ENCODE peak calls at places on chromosomes 5 and 9, in nine cellular contexts. One of them, this sample, is unnamed.
A peak's percentile ranks its signal among the peaks of the same experiment; 100 is the strongest.

GRCh38 chr9:101478444-101478843 is 42.9 kb upstream of the ALDOB start:
- DNase-seq in cardiac fibroblast: no peak
- DNase-seq in activated T-cell treated with anti-CD3 and anti-CD28 coated beads for 1 hour: no peak
- DNase-seq in DMS 273 treated with DMSO at 0.1 percent for 48 hours: peak; percentile 13
- DNase-seq in neural progenitor cell: no peak
- DNase-seq in activated CD4-positive, alpha-beta T cell treated with anti-CD3 and anti-CD28 coated beads, Interleukin-2, amount 50 U/mL, for 4 hours: no peak
- DNase-seq in SK-MEL-5: peak; percentile 4
- DNase-seq in NCI-H2081: no peak
- DNase-seq in GM12864: no peak
- DNase-seq in this sample: no peak

GRCh38 chr9:135016876-135017275 is 70.6 kb upstream of the OLFM1 start:
- DNase-seq in neural progenitor cell: no peak
- DNase-seq in cardiac fibroblast: no peak
- DNase-seq in NCI-H2081: no peak
- DNase-seq in activated T-cell treated with anti-CD3 and anti-CD28 coated beads for 1 hour: no peak
- DNase-seq in activated CD4-positive, alpha-beta T cell treated with anti-CD3 and anti-CD28 coated beads, Interleukin-2, amount 50 U/mL, for 4 hours: no peak
- DNase-seq in DMS 273 treated with DMSO at 0.1 percent for 48 hours: no peak
- DNase-seq in SK-MEL-5: no peak
- DNase-seq in GM12864: no peak
- DNase-seq in this sample: no peak

GRCh38 chr5:61817472-61818326 is 485.6 kb downstream of the ZSWIM6 start:
- DNase-seq in NCI-H2081: peak; percentile 5
- DNase-seq in DMS 273 treated with DMSO at 0.1 percent for 48 hours: no peak
- DNase-seq in GM12864: no peak
- DNase-seq in activated CD4-positive, alpha-beta T cell treated with anti-CD3 and anti-CD28 coated beads, Interleukin-2, amount 50 U/mL, for 4 hours: no peak
- DNase-seq in activated T-cell treated with anti-CD3 and anti-CD28 coated beads for 1 hour: no peak
- DNase-seq in cardiac fibroblast: peak; percentile 55
- DNase-seq in SK-MEL-5: peak; percentile 72
- DNase-seq in neural progenitor cell: peak; percentile 63
- DNase-seq in this sample: no peak

GRCh38 chr5:15286659-15287058 is 213.3 kb upstream of the FBXL7 start:
- DNase-seq in SK-MEL-5: peak; percentile 30
- DNase-seq in cardiac fibroblast: no peak
- DNase-seq in NCI-H2081: no peak
- DNase-seq in GM12864: no peak
- DNase-seq in DMS 273 treated with DMSO at 0.1 percent for 48 hours: no peak
- DNase-seq in neural progenitor cell: peak; percentile 27
- DNase-seq in activated T-cell treated with anti-CD3 and anti-CD28 coated beads for 1 hour: no peak
- DNase-seq in activated CD4-positive, alpha-beta T cell treated with anti-CD3 and anti-CD28 coated beads, Interleukin-2, amount 50 U/mL, for 4 hours: no peak
- DNase-seq in this sample: no peak

GRCh38 chr9:20405086-20405485 is 217.2 kb downstream of the MLLT3 start:
- DNase-seq in NCI-H2081: no peak
- DNase-seq in cardiac fibroblast: peak; percentile 9
- DNase-seq in activated CD4-positive, alpha-beta T cell treated with anti-CD3 and anti-CD28 coated beads, Interleukin-2, amount 50 U/mL, for 4 hours: no peak
- DNase-seq in GM12864: no peak
- DNase-seq in SK-MEL-5: no peak
- DNase-seq in DMS 273 treated with DMSO at 0.1 percent for 48 hours: no peak
- DNase-seq in neural progenitor cell: no peak
- DNase-seq in activated T-cell treated with anti-CD3 and anti-CD28 coated beads for 1 hour: no peak
- DNase-seq in this sample: no peak

GRCh38 chr9:89879711-89880110 is 274.9 kb downstream of the GADD45G start:
- DNase-seq in activated CD4-positive, alpha-beta T cell treated with anti-CD3 and anti-CD28 coated beads, Interleukin-2, amount 50 U/mL, for 4 hours: no peak
- DNase-seq in SK-MEL-5: no peak
- DNase-seq in cardiac fibroblast: no peak
- DNase-seq in NCI-H2081: no peak
- DNase-seq in neural progenitor cell: no peak
- DNase-seq in activated T-cell treated with anti-CD3 and anti-CD28 coated beads for 1 hour: no peak
- DNase-seq in GM12864: no peak
- DNase-seq in DMS 273 treated with DMSO at 0.1 percent for 48 hours: no peak
- DNase-seq in this sample: no peak

GRCh38 chr9:35937227-35937626 is 20.7 kb downstream of the OR2S2 start:
- DNase-seq in GM12864: no peak
- DNase-seq in DMS 273 treated with DMSO at 0.1 percent for 48 hours: no peak
- DNase-seq in neural progenitor cell: no peak
- DNase-seq in cardiac fibroblast: peak; percentile 72
- DNase-seq in activated CD4-positive, alpha-beta T cell treated with anti-CD3 and anti-CD28 coated beads, Interleukin-2, amount 50 U/mL, for 4 hours: no peak
- DNase-seq in NCI-H2081: no peak
- DNase-seq in SK-MEL-5: no peak
- DNase-seq in activated T-cell treated with anti-CD3 and anti-CD28 coated beads for 1 hour: no peak
- DNase-seq in this sample: no peak

GRCh38 chr5:73522989-73523388 is 24.7 kb downstream of the BTF3 start:
- DNase-seq in neural progenitor cell: no peak
- DNase-seq in activated CD4-positive, alpha-beta T cell treated with anti-CD3 and anti-CD28 coated beads, Interleukin-2, amount 50 U/mL, for 4 hours: no peak
- DNase-seq in NCI-H2081: no peak
- DNase-seq in cardiac fibroblast: no peak
- DNase-seq in SK-MEL-5: no peak
- DNase-seq in DMS 273 treated with DMSO at 0.1 percent for 48 hours: no peak
- DNase-seq in GM12864: no peak
- DNase-seq in activated T-cell treated with anti-CD3 and anti-CD28 coated beads for 1 hour: no peak
- DNase-seq in this sample: no peak

GRCh38 chr9:115208503-115208902 is 90.5 kb upstream of the TNC start:
- DNase-seq in activated T-cell treated with anti-CD3 and anti-CD28 coated beads for 1 hour: no peak
- DNase-seq in DMS 273 treated with DMSO at 0.1 percent for 48 hours: no peak
- DNase-seq in GM12864: no peak
- DNase-seq in NCI-H2081: no peak
- DNase-seq in neural progenitor cell: no peak
- DNase-seq in activated CD4-positive, alpha-beta T cell treated with anti-CD3 and anti-CD28 coated beads, Interleukin-2, amount 50 U/mL, for 4 hours: no peak
- DNase-seq in cardiac fibroblast: no peak
- DNase-seq in SK-MEL-5: no peak
- DNase-seq in this sample: no peak

GRCh38 chr5:91850031-91850430 is 466.9 kb upstream of the ARRDC3 start:
- DNase-seq in DMS 273 treated with DMSO at 0.1 percent for 48 hours: no peak
- DNase-seq in GM12864: no peak
- DNase-seq in NCI-H2081: no peak
- DNase-seq in activated CD4-positive, alpha-beta T cell treated with anti-CD3 and anti-CD28 coated beads, Interleukin-2, amount 50 U/mL, for 4 hours: no peak
- DNase-seq in SK-MEL-5: no peak
- DNase-seq in cardiac fibroblast: no peak
- DNase-seq in neural progenitor cell: no peak
- DNase-seq in activated T-cell treated with anti-CD3 and anti-CD28 coated beads for 1 hour: no peak
- DNase-seq in this sample: no peak

GRCh38 chr9:76246680-76247079 is 147.5 kb downstream of the RFK start:
- DNase-seq in activated CD4-positive, alpha-beta T cell treated with anti-CD3 and anti-CD28 coated beads, Interleukin-2, amount 50 U/mL, for 4 hours: no peak
- DNase-seq in neural progenitor cell: no peak
- DNase-seq in cardiac fibroblast: no peak
- DNase-seq in DMS 273 treated with DMSO at 0.1 percent for 48 hours: no peak
- DNase-seq in GM12864: no peak
- DNase-seq in activated T-cell treated with anti-CD3 and anti-CD28 coated beads for 1 hour: no peak
- DNase-seq in NCI-H2081: no peak
- DNase-seq in SK-MEL-5: no peak
- DNase-seq in this sample: no peak

GRCh38 chr9:2234371-2234893 is 219.3 kb downstream of the SMARCA2 start:
- DNase-seq in SK-MEL-5: no peak
- DNase-seq in neural progenitor cell: no peak
- DNase-seq in activated CD4-positive, alpha-beta T cell treated with anti-CD3 and anti-CD28 coated beads, Interleukin-2, amount 50 U/mL, for 4 hours: no peak
- DNase-seq in DMS 273 treated with DMSO at 0.1 percent for 48 hours: peak; percentile 67
- DNase-seq in cardiac fibroblast: no peak
- DNase-seq in NCI-H2081: no peak
- DNase-seq in GM12864: no peak
- DNase-seq in activated T-cell treated with anti-CD3 and anti-CD28 coated beads for 1 hour: no peak
- DNase-seq in this sample: no peak